ENCODE peak calls at places on chromosomes 12 and 14, in four cellular contexts. F, J, L and U are unnamed samples.

GRCh38 chr12:29644536-29645162 is 139.1 kb downstream of the TMTC1 start:
- DNase-seq in F (no peak), J (no peak), L (no peak), U (no peak)

GRCh38 chr12:112347521-112347920 is 34.7 kb downstream of the HECTD4 start:
- DNase-seq in F (peak; percentile 99), J (no peak), L (no peak), U (no peak)

GRCh38 chr14:59126714-59127436 is 61.6 kb upstream of the DAAM1 start:
- DNase-seq in F (peak; percentile 64), J (peak; percentile 21), L (peak; percentile 61), U (peak; percentile 37)

GRCh38 chr12:96982671-96983070 is 75.6 kb downstream of the NEDD1 start:
- DNase-seq in F (no peak), J (no peak), L (no peak), U (no peak)

GRCh38 chr14:39488600-39488999 is 56.4 kb upstream of the FBXO33 start:
- DNase-seq in F (peak; percentile 12), J (no peak), L (no peak), U (no peak)

GRCh38 chr12:72647139-72647538 is 375.0 kb downstream of the TRHDE start:
- DNase-seq in F (no peak), J (no peak), L (no peak), U (no peak)

GRCh38 chr14:96597680-96598079 is 95.5 kb downstream of the PAPOLA start:
- DNase-seq in F (no peak), J (no peak), L (no peak), U (no peak)

GRCh38 chr12:111429760-111430417 is 24.2 kb downstream of the SH2B3 start:
- DNase-seq in F (no peak), J (no peak), L (no peak), U (no peak)

GRCh38 chr12:47707905-47708543 is 2.2 kb upstream of the RPAP3 start:
- DNase-seq in F (no peak), J (no peak), L (no peak), U (no peak)

GRCh38 chr12:15996948-15997347 is 85.8 kb downstream of the DERA start:
- DNase-seq in F (no peak), J (no peak), L (no peak), U (no peak)

GRCh38 chr14:90677484-90678045 is 138.7 kb downstream of the TTC7B start:
- DNase-seq in F (peak; percentile 79), J (no peak), L (no peak), U (no peak)

GRCh38 chr14:90519262-90519920 is 122.6 kb downstream of the CALM1 start:
- DNase-seq in F (no peak), J (no peak), L (no peak), U (no peak)

GRCh38 chr12:132605055-132605441 is 5.3 kb downstream of the LRCOL1 start:
- DNase-seq in F (no peak), J (no peak), L (no peak), U (no peak)

GRCh38 chr14:91171291-91171690 is 57.4 kb downstream of the DGLUCY start:
- DNase-seq in F (no peak), J (no peak), L (no peak), U (no peak)

GRCh38 chr12:573226-573625 is 90.0 kb downstream of the NINJ2 start:
- DNase-seq in F (no peak), J (no peak), L (no peak), U (no peak)

GRCh38 chr12:47190271-47190750 is 110.6 kb upstream of the AMIGO2 start:
- DNase-seq in F (peak; percentile 74), J (no peak), L (no peak), U (no peak)

GRCh38 chr12:106804668-106805067 is 30.2 kb downstream of the RIC8B start:
- DNase-seq in F (no peak), J (no peak), L (no peak), U (no peak)

GRCh38 chr12:43294147-43294546 is 257.9 kb downstream of the ADAMTS20 start:
- DNase-seq in F (no peak), J (no peak), L (no peak), U (no peak)

GRCh38 chr12:111150476-111150875 is 218.4 kb downstream of the PHETA1 start:
- DNase-seq in F (no peak), J (no peak), L (no peak), U (no peak)

GRCh38 chr14:103084021-103084919 is at the start of gene LBHD2:
- DNase-seq in F (peak; percentile 17), J (no peak), L (no peak), U (no peak)

GRCh38 chr12:117284160-117284559 is 77.3 kb downstream of the NOS1 start:
- DNase-seq in F (no peak), J (no peak), L (no peak), U (no peak)

GRCh38 chr14:90168425-90169105 is 87.8 kb upstream of the PSMC1 start:
- DNase-seq in F (peak; percentile 69), J (no peak), L (no peak), U (no peak)

GRCh38 chr14:52522033-52522432 is 30.3 kb downstream of the TXNDC16 start:
- DNase-seq in F (no peak), J (no peak), L (no peak), U (no peak)

GRCh38 chr12:117080707-117081141 is 18.5 kb downstream of the TESC start:
- DNase-seq in F (no peak), J (no peak), L (no peak), U (no peak)

GRCh38 chr12:122730215-122731014 is at the start of gene HCAR1:
- DNase-seq in F (no peak), J (no peak), L (peak; percentile 40), U (no peak)

GRCh38 chr14:79411403-79412174 is 799.7 kb downstream of the DIO2 start:
- DNase-seq in F (peak; percentile 66), J (no peak), L (no peak), U (no peak)

GRCh38 chr14:88995437-88996198 is 171.2 kb downstream of the TTC8 start:
- DNase-seq in F (peak; percentile 94), J (no peak), L (no peak), U (no peak)

GRCh38 chr14:100891051-100891450 is 12.5 kb downstream of the RTL1 start:
- DNase-seq in F (no peak), J (peak; percentile 18), L (no peak), U (peak; percentile 8)

GRCh38 chr12:121576851-121577391 is 3.9 kb downstream of the KDM2B start:
- DNase-seq in F (peak; percentile 95), J (peak; percentile 45), L (peak; percentile 40), U (no peak)

GRCh38 chr14:74908861-74909341 is 14.2 kb downstream of the RPS6KL1 start:
- DNase-seq in F (no peak), J (no peak), L (no peak), U (no peak)

GRCh38 chr14:74907744-74908143 is 15.3 kb downstream of the RPS6KL1 start:
- DNase-seq in F (no peak), J (peak; percentile 28), L (no peak), U (no peak)

GRCh38 chr14:74904623-74905503 is 18.2 kb downstream of the RPS6KL1 start:
- DNase-seq in F (no peak), J (peak; percentile 28), L (no peak), U (peak; percentile 60)

GRCh38 chr14:74905595-74906142 is 17.4 kb downstream of the RPS6KL1 start:
- DNase-seq in F (peak; percentile 34), J (peak; percentile 82), L (peak; percentile 36), U (peak; percentile 80)

DNA sequence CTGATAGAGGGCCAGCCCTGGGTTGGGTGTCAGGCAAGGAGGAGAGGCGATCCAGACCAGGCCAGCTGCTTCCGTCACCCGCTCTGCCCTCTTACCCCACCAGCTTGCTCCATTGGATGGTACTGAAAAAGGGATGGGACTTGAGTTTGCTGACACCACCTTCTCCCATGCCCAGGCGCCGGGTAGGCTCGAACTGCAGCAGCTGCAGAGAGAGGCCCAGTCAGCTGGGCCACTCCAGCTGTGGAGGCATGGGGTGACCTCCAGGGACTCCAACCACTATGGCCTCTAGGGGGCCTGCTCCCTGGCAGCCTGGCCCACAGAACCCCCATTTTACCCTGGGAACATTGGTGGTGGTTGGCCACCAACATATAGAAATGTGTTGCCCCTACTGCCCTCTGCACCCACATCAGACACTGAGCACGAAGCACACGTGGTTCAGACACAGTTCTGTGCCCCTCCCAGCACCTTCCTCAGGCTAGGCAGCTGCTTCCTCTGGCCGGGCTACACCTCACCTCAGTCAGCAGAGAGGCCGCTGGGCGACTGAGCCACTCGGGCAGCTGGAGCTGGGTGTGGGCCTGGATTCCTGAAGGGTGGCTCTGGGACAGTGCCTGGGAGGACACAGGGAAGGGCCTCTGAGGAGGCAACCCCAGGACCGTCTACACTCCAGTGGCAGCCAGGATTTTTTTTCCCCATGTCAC is 16.0 kb downstream of the RPS6KL1 start:
- DNase-seq in F (no peak), J (no peak), L (no peak), U (no peak)
- TF ChIP-seq CTCF in F (peak; percentile 5), J (no peak), L (peak; percentile 35), U (no peak)

DNA sequence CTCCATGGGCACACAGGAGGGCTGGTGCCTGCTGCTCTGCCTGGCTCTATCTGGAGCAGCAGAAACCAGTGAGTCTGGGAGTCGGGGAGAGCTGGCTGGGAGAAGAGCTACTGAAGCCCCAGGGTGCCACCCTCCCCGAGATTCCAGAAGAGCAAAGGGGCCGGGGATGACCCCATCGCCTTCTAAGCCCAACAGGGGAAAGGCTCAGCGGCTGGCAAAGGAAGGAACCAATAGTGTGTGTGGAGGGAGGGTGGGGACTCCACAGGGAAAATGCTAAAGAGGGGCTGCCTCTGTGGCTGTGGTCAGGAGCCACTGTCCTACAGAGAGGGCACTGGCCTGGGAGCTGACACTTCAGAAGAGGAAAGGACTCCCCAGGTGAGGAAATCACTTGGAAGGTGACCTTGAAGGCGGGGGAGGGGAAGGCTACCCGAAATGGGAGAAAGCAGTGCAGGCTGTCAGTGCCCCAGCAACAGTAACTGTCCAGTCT is 446 bp downstream of the TAPBPL start:
- DNase-seq in F (no peak), J (peak; percentile 64), L (no peak), U (peak; percentile 80)
- H3K4me3 ChIP-seq in F (peak overlapping the region; percentile 57), J (peak overlapping the region; percentile 59), L (peak overlapping the region; percentile 94), U (peak overlapping the region; percentile 63)

DNA sequence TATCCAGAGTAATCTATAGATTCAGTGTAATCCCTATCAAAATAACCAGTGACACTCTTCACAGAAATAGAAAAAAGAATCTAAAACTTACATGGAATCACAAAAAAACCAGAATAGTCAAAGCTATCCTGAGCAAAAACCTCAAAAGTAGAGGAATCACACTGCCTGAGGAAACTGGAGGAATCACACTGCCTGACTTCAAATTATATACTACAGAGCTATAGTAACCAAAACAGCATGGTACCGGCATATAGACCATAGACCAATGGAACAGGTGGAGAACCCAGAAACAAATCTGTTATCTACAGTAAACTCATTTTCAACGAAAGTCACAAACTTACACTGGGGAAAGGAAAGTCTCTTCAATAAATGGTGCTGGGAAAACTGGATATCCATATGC is 244.0 kb downstream of the FUT8 start:
- DNase-seq in F (no peak), J (no peak), L (no peak), U (no peak)
- TF ChIP-seq POLR2A in F (no peak), J (no peak), L (no peak), U (no peak)

GRCh38 chr14:22556990-22557623 is 31.9 kb downstream of the DAD1 start:
- DNase-seq in F (peak; percentile 64), J (peak; percentile 84), L (peak; percentile 74), U (peak; percentile 83)

GRCh38 chr14:22556021-22556989 is 32.7 kb downstream of the DAD1 start:
- DNase-seq in F (peak; percentile 89), J (peak; percentile 45), L (no peak), U (peak; percentile 41)

GRCh38 chr14:22557846-22558220 is 31.2 kb downstream of the DAD1 start:
- DNase-seq in F (no peak), J (no peak), L (no peak), U (no peak)

GRCh38 chr14:22559041-22559440 is 30.0 kb downstream of the DAD1 start:
- DNase-seq in F (no peak), J (no peak), L (no peak), U (no peak)

GRCh38 chr14:22558221-22558913 is 30.7 kb downstream of the DAD1 start:
- DNase-seq in F (no peak), J (no peak), L (peak; percentile 53), U (peak; percentile 68)
- TF ChIP-seq CTCF in F (peak; percentile 8), J (no peak), L (peak; percentile 58), U (no peak)